ENCODE peak calls at places on chromosomes 7 and 10, in ten cellular contexts. H is gastrocnemius medialis, S is WTC11, M is right lobe of liver, Z is GM10248, I is hippocampal formation, J is T-helper 1 cell, V is activated T-cell treated with anti-CD3 and anti-CD28 coated beads for 48 hours, G is SK-MEL-5, R is iris pigment epithelial cell. X is an unnamed sample.

GRCh38 chr10:47225186-47225927 is 74.6 kb upstream of the GDF10 start:
- DNase-seq in H (no peak), S (peak), M (no peak), Z (no peak), I (no peak), J (no peak), V (no peak), G (no peak), R (no peak), X (no peak)

GRCh38 chr10:61845196-61845949 is 56.1 kb upstream of the ARID5B start:
- DNase-seq in H (no peak), S (no peak), M (no peak), Z (no peak), I (no peak), J (no peak), V (no peak), G (no peak), R (no peak), X (no peak)

GRCh38 chr10:122864901-122865300 is 14.5 kb downstream of the FAM24B start:
- DNase-seq in H (no peak), S (no peak), M (no peak), Z (no peak), I (no peak), J (no peak), V (no peak), G (no peak), R (peak), X (no peak)

GRCh38 chr7:40673285-40673684 is 538.5 kb downstream of the SUGCT start:
- DNase-seq in H (no peak), S (no peak), M (no peak), Z (no peak), I (no peak), J (no peak), V (no peak), G (peak), R (peak), X (no peak)

GRCh38 chr7:41977165-41977651 is 259.8 kb downstream of the GLI3 start:
- DNase-seq in H (peak), S (no peak), M (no peak), Z (no peak), I (peak), J (no peak), V (no peak), G (peak), R (peak), X (no peak)

GRCh38 chr7:31373337-31374289 is 33.1 kb upstream of the NEUROD6 start:
- DNase-seq in H (no peak), S (peak), M (peak), Z (peak), I (peak), J (no peak), V (no peak), G (peak), R (peak), X (no peak)

GRCh38 chr7:151233111-151233701 is 923 bp downstream of the CHPF2 start:
- DNase-seq in H (no peak), S (no peak), M (no peak), Z (peak), I (no peak), J (no peak), V (peak), G (peak), R (peak), X (peak)

GRCh38 chr10:33901166-33901565 is 566.7 kb upstream of the NRP1 start:
- DNase-seq in H (no peak), S (no peak), M (no peak), Z (no peak), I (no peak), J (no peak), V (no peak), G (no peak), R (peak), X (no peak)

X was measured in DMS79 treated with DMSO at 0.1 percent for 48 hours.